ENCODE peak calls at places on chromosomes 6 and 20, in five cellular contexts. M is GM13976, C is AG09319, N is progenitor cell of endocrine pancreas, V is AG04450. S is an unnamed sample.

GRCh38 chr6:140434761-140435160 is 1060.3 kb upstream of the CITED2 start:
- DNase-seq in M (no peak), C (no peak), N (no peak), V (no peak), S (no peak)

GRCh38 chr20:63708301-63709148 is 686 bp downstream of the ZGPAT start:
- DNase-seq in M (peak), C (no peak), N (no peak), V (no peak), S (no peak)

GRCh38 chr20:33883164-33883563 is 72.0 kb downstream of the CHMP4B start:
- DNase-seq in M (peak), C (no peak), N (no peak), V (no peak), S (no peak)

GRCh38 chr6:83868639-83869038 is 9.2 kb downstream of the CYB5R4 start:
- DNase-seq in M (no peak), C (no peak), N (no peak), V (no peak), S (no peak)

GRCh38 chr6:142809947-142810346 is 135.0 kb downstream of the HIVEP2 start:
- DNase-seq in M (no peak), C (no peak), N (no peak), V (no peak), S (no peak)

GRCh38 chr6:42315991-42316378 is 98.3 kb upstream of the MRPS10 start:
- DNase-seq in M (peak), C (peak), N (no peak), V (peak), S (no peak)

GRCh38 chr6:155171109-155171746 is 92.6 kb upstream of the CLDN20 start:
- DNase-seq in M (peak), C (peak), N (no peak), V (no peak), S (no peak)

GRCh38 chr20:43996240-43996930 is 81.7 kb downstream of the TOX2 start:
- DNase-seq in M (no peak), C (no peak), N (no peak), V (no peak), S (no peak)

GRCh38 chr20:24648481-24648880 is 179.1 kb downstream of the SYNDIG1 start:
- DNase-seq in M (no peak), C (no peak), N (no peak), V (no peak), S (no peak)

GRCh38 chr6:134730013-134730412 is 219.9 kb downstream of the ALDH8A1 start:
- DNase-seq in M (no peak), C (no peak), N (no peak), V (no peak), S (no peak)

GRCh38 chr6:168090064-168090690 is 11.2 kb upstream of the FRMD1 start:
- DNase-seq in M (no peak), C (no peak), N (no peak), V (no peak), S (no peak)

GRCh38 chr6:744954-745353 is 52.0 kb upstream of the EXOC2 start:
- DNase-seq in M (no peak), C (no peak), N (no peak), V (no peak), S (no peak)

GRCh38 chr20:24676978-24677370 is 207.5 kb downstream of the SYNDIG1 start:
- DNase-seq in M (no peak), C (no peak), N (no peak), V (no peak), S (no peak)

DNA sequence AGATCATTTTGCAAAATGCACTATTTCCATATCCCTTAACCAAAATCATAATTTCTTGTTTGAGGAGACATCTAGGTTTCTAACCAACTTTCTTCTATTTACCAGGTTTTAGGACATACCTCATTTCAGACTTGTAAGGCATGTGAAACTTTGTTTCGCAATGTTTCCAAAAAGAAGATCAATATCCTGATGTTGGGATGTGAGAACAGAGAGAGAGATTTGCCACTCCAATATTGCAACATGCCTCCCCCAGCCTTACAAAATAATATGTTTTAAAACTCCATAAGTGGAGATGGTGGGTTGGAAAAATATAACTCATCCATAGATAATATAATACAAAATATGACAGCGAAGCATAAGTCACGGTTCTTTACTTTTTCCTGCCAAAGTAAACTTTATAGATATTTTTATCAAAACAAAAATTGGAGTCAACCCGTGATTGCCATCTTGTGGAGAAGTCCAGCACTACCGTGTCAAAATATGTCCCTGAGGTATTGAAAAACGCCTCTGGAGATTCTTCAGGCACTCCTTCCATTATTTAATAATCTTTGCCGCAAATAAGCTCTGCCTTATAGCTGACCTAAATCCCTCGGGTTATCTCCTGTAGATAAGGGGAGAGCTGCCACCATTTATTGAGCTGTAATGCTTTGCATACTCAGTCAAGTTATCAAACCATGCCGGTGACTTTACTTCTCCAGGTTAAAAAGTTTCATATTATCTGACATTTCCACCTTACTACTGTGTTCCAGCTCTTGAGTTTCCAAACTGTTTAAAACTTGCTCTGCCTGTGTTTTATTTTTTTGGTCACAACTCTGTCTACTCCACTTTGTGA is 534.2 kb downstream of the HACE1 start:
- DNase-seq in M (peak), C (no peak), N (no peak), V (no peak), S (peak)
- TF ChIP-seq CTCF in M (peak), C (peak), N (peak), V (peak), S (peak)

GRCh38 chr6:39812853-39813533 is 20.8 kb downstream of the DAAM2 start:
- DNase-seq in M (no peak), C (peak), N (no peak), V (no peak), S (no peak)
- TF ChIP-seq CTCF in M (no peak), C (peak), N (no peak), V (peak), S (no peak)

GRCh38 chr20:17391108-17391771 is 139.9 kb downstream of the BFSP1 start:
- DNase-seq in M (no peak), C (no peak), N (no peak), V (no peak), S (no peak)

GRCh38 chr20:17390655-17391054 is 140.5 kb downstream of the BFSP1 start:
- DNase-seq in M (no peak), C (no peak), N (no peak), V (no peak), S (no peak)

GRCh38 chr20:17381701-17382100 is 149.5 kb downstream of the BFSP1 start:
- DNase-seq in M (no peak), C (no peak), N (no peak), V (no peak), S (no peak)

DNA sequence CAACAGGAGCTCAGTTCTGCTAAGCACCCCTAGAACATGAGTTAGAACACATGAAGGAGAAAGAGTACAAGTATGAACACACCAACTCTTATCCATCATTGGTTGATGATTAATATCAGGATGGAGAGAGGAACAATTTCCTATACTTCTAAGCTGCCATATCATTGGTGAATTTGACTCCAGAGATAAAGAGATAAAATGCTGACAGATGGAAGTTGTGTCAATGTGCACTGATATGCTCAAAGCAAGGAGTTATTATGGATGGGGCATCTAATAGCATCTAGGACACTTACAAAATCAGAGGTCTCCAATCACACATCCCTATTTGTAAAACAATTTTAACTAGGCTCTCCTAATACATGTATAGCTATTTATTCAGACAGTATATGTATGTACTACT is 145.4 kb downstream of the BFSP1 start:
- DNase-seq in M (no peak), C (no peak), N (no peak), V (no peak), S (no peak)
- TF ChIP-seq CTCF in M (no peak), C (no peak), N (no peak), V (no peak), S (no peak)

GRCh38 chr6:8481727-8482126 is 46.4 kb upstream of the SLC35B3 start:
- DNase-seq in M (peak), C (no peak), N (no peak), V (no peak), S (no peak)
- TF ChIP-seq CTCF in M (no peak), C (peak), N (peak), V (peak), S (no peak)

GRCh38 chr20:53621482-53622246 is 28.0 kb upstream of the ZNF217 start:
- DNase-seq in M (no peak), C (peak), N (no peak), V (no peak), S (no peak)

GRCh38 chr20:53623127-53623453 is 29.5 kb upstream of the ZNF217 start:
- DNase-seq in M (no peak), C (no peak), N (no peak), V (no peak), S (no peak)

GRCh38 chr20:53622247-53623114 is 28.8 kb upstream of the ZNF217 start:
- DNase-seq in M (no peak), C (no peak), N (no peak), V (no peak), S (no peak)

GRCh38 chr20:53626584-53626983 is 32.9 kb upstream of the ZNF217 start:
- DNase-seq in M (no peak), C (no peak), N (no peak), V (no peak), S (no peak)

GRCh38 chr20:53623454-53624206 is 30.0 kb upstream of the ZNF217 start:
- DNase-seq in M (no peak), C (peak), N (no peak), V (no peak), S (no peak)
- TF ChIP-seq CTCF in M (no peak), C (peak), N (no peak), V (peak), S (no peak)

GRCh38 chr20:19828233-19828632 is 70.2 kb downstream of the RIN2 start:
- DNase-seq in M (peak), C (no peak), N (no peak), V (no peak), S (no peak)
- TF ChIP-seq CTCF in M (peak), C (no peak), N (no peak), V (peak), S (no peak)

DNA sequence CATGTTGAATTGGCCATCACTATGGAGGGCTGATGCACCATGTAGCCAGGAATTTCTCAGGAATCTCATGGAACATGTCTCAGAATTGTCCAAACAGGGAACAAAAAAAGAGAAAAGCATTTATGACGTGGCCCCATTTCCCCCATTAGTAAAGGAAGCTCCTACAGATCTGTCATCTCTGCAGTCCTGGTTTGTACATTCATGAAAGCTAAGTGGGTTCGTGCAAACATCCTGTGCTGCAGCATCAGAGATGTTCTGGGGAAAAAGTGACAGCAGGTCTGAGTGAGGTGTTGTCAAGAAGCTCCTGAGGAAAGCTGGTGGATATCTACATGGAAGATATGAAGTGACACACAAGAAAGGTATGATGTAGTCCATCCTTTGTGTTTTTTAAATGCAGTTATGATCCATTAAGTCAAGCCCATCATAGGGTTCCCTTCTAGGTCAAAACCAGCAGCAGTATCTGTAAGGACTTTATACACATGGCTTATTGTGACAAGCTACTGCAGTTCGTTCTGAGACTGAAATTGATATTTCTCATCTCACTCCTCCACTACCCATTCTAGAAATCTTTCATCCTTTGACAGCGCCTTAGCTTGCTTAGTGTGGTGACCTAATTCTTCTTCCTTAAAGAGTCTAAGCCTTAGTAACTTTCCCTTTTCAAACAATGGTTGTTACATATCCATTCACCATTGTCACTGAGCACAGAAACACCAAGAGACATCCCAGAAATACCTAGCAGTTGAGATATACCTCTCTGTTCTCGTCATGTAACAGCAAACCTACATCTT is 200.0 kb upstream of the TCF21 start:
- DNase-seq in M (no peak), C (no peak), N (no peak), V (no peak), S (no peak)
- TF ChIP-seq CTCF in M (no peak), C (no peak), N (no peak), V (no peak), S (no peak)

DNA sequence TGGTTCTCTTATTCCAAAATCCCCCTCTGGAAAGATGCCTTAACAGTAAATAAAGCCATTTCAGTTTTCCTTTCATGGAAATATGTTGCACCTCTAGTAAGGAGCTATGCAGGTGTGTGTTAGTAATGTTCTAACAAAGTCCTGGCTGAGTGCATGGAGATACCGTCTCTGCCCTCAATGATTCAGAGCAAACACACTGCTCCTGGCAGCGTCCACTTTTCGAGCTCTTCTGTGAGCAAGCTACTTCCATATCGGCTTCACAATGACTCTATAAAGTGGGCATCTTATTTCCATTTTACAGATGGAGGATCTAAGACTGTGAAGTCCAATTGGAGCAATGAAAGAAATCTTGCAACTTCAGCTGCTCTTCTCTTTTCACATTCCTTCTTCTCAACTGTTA is 3.1 kb downstream of the KLHL32 start:
- DNase-seq in M (no peak), C (no peak), N (no peak), V (no peak), S (no peak)
- TF ChIP-seq CTCF in M (no peak), C (no peak), N (no peak), V (no peak), S (no peak)

GRCh38 chr6:12480379-12480778 is 190.2 kb downstream of the EDN1 start:
- DNase-seq in M (no peak), C (no peak), N (no peak), V (no peak), S (no peak)

GRCh38 chr6:12481292-12481691 is 191.1 kb downstream of the EDN1 start:
- DNase-seq in M (no peak), C (no peak), N (no peak), V (no peak), S (no peak)

GRCh38 chr6:12483712-12484111 is 193.6 kb downstream of the EDN1 start:
- DNase-seq in M (peak), C (peak), N (no peak), V (peak), S (no peak)

GRCh38 chr6:12484519-12484918 is 194.4 kb downstream of the EDN1 start:
- DNase-seq in M (no peak), C (no peak), N (no peak), V (no peak), S (no peak)

DNA sequence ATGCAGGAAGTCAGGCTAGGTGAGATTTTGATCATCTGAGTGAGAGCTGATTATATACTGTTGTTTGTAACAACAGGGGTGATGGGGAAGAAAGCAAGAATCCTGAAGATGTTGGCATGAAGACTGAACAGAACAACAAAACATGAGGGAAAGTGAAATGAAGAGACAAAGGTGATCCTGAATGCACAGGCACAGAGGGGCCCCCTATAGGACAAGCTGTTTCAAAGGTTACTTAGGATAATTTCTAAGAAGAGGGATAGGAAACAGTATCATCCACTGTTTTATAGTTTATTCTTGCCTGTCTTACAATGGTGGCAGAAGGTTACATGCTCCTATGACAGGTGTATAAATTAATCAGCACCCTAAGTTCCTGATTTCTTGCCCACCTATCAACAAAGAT is 192.2 kb downstream of the EDN1 start:
- DNase-seq in M (no peak), C (no peak), N (no peak), V (no peak), S (no peak)
- TF ChIP-seq CTCF in M (no peak), C (no peak), N (peak), V (peak), S (no peak)

DNA sequence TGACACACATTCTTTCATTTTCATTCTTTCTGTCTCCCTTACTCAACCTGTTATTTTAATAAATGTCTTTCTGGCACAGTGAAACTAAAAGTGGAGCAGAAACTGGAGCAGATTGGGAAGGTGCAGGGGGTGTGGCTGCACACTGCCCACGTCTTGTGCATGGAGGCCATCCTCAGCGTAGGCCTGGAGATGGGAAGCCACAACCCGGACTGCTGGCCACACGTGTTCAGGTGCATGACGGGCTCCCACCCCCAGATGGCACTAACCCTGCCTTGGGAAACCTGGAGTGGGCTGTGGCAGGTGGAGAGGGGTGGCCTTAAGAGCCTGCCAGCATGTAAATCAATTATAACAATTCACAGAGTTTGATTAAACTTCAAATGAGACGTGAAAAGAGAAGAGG is 71.4 kb upstream of the PBOV1 start:
- DNase-seq in M (peak), C (no peak), N (peak), V (no peak), S (no peak)
- TF ChIP-seq CTCF in M (peak), C (no peak), N (peak), V (no peak), S (no peak)